ENCODE peak calls at places on chromosomes 11 and 22, in seven cellular contexts. W is HTR-8/SVneo; L is HFFc6; G is activated effector memory CD4-positive, alpha-beta T cell treated with anti-CD3 and anti-CD28 coated beads, Interleukin-2, amount 50 U/mL, for 16 hours; C is amygdala; I is fibroblast of mammary gland; B is effector memory CD8-positive, alpha-beta T cell. D is an unnamed sample.

GRCh38 chr22:17104336-17104935 is 16.7 kb downstream of the TMEM121B start:
- DNase-seq in B (no peak), G (peak), W (no peak), C (no peak), L (no peak), I (no peak), D (no peak)

GRCh38 chr22:39084666-39085065 is 7.6 kb downstream of the APOBEC3G start:
- DNase-seq in B (no peak), C (no peak), L (no peak), I (no peak), W (no peak), G (no peak), D (no peak)

GRCh38 chr22:42330953-42331525 is 60.6 kb upstream of the TCF20 start:
- DNase-seq in W (no peak), G (no peak), C (no peak), I (no peak), L (no peak), B (no peak), D (no peak)

GRCh38 chr22:48531108-48531507 is 1296.6 kb downstream of the BRD1 start:
- DNase-seq in W (no peak), G (no peak), C (no peak), L (no peak), B (no peak), I (no peak), D (no peak)

GRCh38 chr11:128904872-128905344 is 13.8 kb downstream of the KCNJ5 start:
- DNase-seq in W (no peak), B (no peak), I (no peak), C (no peak), G (no peak), L (no peak), D (peak)

GRCh38 chr11:96230686-96231085 is 112.3 kb downstream of the MAML2 start:
- DNase-seq in B (no peak), W (no peak), I (no peak), C (no peak), L (no peak), G (no peak), D (no peak)

GRCh38 chr22:43826142-43827093 is 14.3 kb upstream of the EFCAB6 start:
- DNase-seq in C (no peak), G (no peak), W (peak), B (no peak), I (peak), L (peak), D (no peak)

GRCh38 chr11:66335531-66336233 is 552 bp downstream of the RIN1 start:
- DNase-seq in W (peak), G (no peak), L (peak), B (no peak), C (no peak), I (peak), D (peak)

GRCh38 chr11:66969584-66970205 is 5.4 kb upstream of the C11orf86 start:
- DNase-seq in L (peak), B (no peak), C (no peak), I (peak), W (no peak), G (no peak), D (no peak)

GRCh38 chr22:37025500-37026070 is 6.0 kb downstream of the MPST start:
- DNase-seq in I (no peak), L (no peak), G (no peak), B (no peak), C (no peak), W (no peak), D (no peak)

GRCh38 chr22:42439821-42440674 is 7.8 kb upstream of the NFAM1 start:
- DNase-seq in I (peak), W (no peak), G (no peak), C (no peak), B (no peak), L (no peak), D (no peak)

GRCh38 chr11:102414559-102414958 is 38.0 kb downstream of the TMEM123 start:
- DNase-seq in B (no peak), G (no peak), L (no peak), W (no peak), I (no peak), C (no peak), D (no peak)

GRCh38 chr22:23500508-23501208 is 79.4 kb downstream of the IGLL1 start:
- DNase-seq in I (no peak), B (no peak), C (no peak), W (no peak), L (no peak), G (no peak), D (no peak)

GRCh38 chr22:50544078-50544745 is 1.5 kb upstream of the KLHDC7B start:
- DNase-seq in L (peak), C (no peak), G (peak), W (no peak), B (peak), I (peak), D (peak)

GRCh38 chr22:30435674-30436126 is 10.1 kb downstream of the MTFP1 start:
- DNase-seq in L (no peak), W (no peak), I (no peak), G (peak), B (peak), C (no peak), D (no peak)

GRCh38 chr11:14262271-14262846 is 96.6 kb downstream of the RRAS2 start:
- DNase-seq in G (no peak), C (no peak), B (no peak), L (no peak), I (peak), W (no peak), D (no peak)

GRCh38 chr11:121521145-121522042 is 68.6 kb upstream of the SORL1-AS1 start:
- DNase-seq in W (no peak), I (peak), L (no peak), G (no peak), B (no peak), C (no peak), D (no peak)